ENCODE peak calls at places on chromosomes 16 and 17, in ten cellular contexts. E, J, N, B, T, W, D, P, Y and S are unnamed samples.

GRCh38 chr17:48633266-48633816 is 7.2 kb upstream of the HOXB9 start:
- DNase-seq in N (no peak), T (no peak), B (no peak), E (no peak), W (no peak), J (no peak), D (no peak), Y (no peak), P (no peak), S (peak)

GRCh38 chr16:28304214-28304613 is 11.9 kb downstream of the SBK1 start:
- DNase-seq in D (no peak), Y (peak), B (no peak), W (no peak), P (no peak), T (no peak), J (no peak), E (no peak), N (no peak), S (no peak)

GRCh38 chr17:75853410-75853809 is 1.7 kb downstream of the WBP2 start:
- DNase-seq in N (no peak), P (no peak), B (no peak), E (no peak), D (no peak), Y (no peak), J (peak), T (no peak), W (no peak), S (no peak)

GRCh38 chr17:79231766-79232287 is 157.2 kb downstream of the ENGASE start:
- DNase-seq in J (no peak), T (no peak), Y (no peak), W (no peak), B (no peak), N (no peak), P (no peak), D (no peak), E (no peak), S (no peak)

GRCh38 chr17:371583-371982 is 19.0 kb upstream of the RPH3AL start:
- DNase-seq in D (no peak), Y (no peak), N (no peak), B (no peak), E (no peak), P (no peak), J (no peak), T (no peak), W (no peak), S (no peak)

GRCh38 chr16:1394367-1394951 is 20.0 kb downstream of the UNKL start:
- DNase-seq in J (no peak), E (no peak), W (no peak), D (no peak), P (no peak), N (no peak), T (no peak), B (no peak), Y (no peak), S (no peak)

GRCh38 chr17:50199211-50199633 is 2.2 kb downstream of the COL1A1 start:
- DNase-seq in W (no peak), D (no peak), T (no peak), P (no peak), E (no peak), B (no peak), N (no peak), J (no peak), Y (no peak), S (no peak)

GRCh38 chr17:81394377-81394747 is 895 bp upstream of the BAHCC1 start:
- DNase-seq in N (no peak), J (no peak), B (no peak), W (no peak), E (no peak), T (no peak), P (no peak), Y (no peak), D (no peak), S (no peak)

GRCh38 chr17:78343433-78344201 is 16.3 kb downstream of the SOCS3 start:
- DNase-seq in P (no peak), W (no peak), J (peak), N (no peak), Y (no peak), B (no peak), T (peak), E (no peak), D (no peak), S (no peak)

GRCh38 chr17:4463818-4464501 is 30.2 kb downstream of the SPNS3 start:
- DNase-seq in J (no peak), E (no peak), N (peak), W (no peak), D (peak), T (no peak), Y (no peak), P (no peak), B (no peak), S (no peak)

GRCh38 chr17:82228842-82229685 is at the start of gene SLC16A3:
- DNase-seq in B (no peak), J (no peak), T (peak), D (peak), P (peak), W (no peak), N (no peak), Y (peak), E (peak), S (peak)

GRCh38 chr16:7055443-7055842 is 277.2 kb upstream of the RBFOX1 start:
- DNase-seq in B (no peak), W (no peak), E (no peak), P (no peak), T (no peak), D (no peak), Y (no peak), N (no peak), J (no peak), S (no peak)

GRCh38 chr17:58249270-58250133 is 11.1 kb downstream of the LPO start:
- DNase-seq in B (peak), W (no peak), N (peak), P (peak), T (peak), E (peak), J (no peak), D (peak), Y (peak), S (peak)

GRCh38 chr16:30005341-30006094 is 5.3 kb downstream of the DOC2A start:
- DNase-seq in W (no peak), N (peak), J (no peak), Y (peak), E (peak), B (no peak), T (peak), P (peak), D (no peak), S (no peak)

GRCh38 chr17:67212716-67213417 is 32.1 kb downstream of the HELZ start:
- DNase-seq in B (peak), P (no peak), Y (no peak), W (no peak), T (no peak), E (no peak), D (no peak), J (peak), N (no peak), S (no peak)

GRCh38 chr16:24151482-24151939 is 104.6 kb upstream of the CACNG3 start:
- DNase-seq in E (no peak), P (no peak), J (no peak), N (no peak), T (no peak), D (no peak), B (no peak), Y (peak), W (no peak), S (no peak)

GRCh38 chr17:37131064-37131463 is 182.3 kb downstream of the AATF start:
- DNase-seq in D (no peak), Y (no peak), N (no peak), T (no peak), W (no peak), E (no peak), B (no peak), J (no peak), P (no peak), S (no peak)

GRCh38 chr16:74169687-74170522 is 126.7 kb upstream of the PSMD7 start:
- DNase-seq in W (no peak), T (no peak), Y (no peak), E (peak), B (peak), J (no peak), P (no peak), D (no peak), N (no peak), S (no peak)

GRCh38 chr16:72474511-72475123 is 302.7 kb upstream of the PMFBP1 start:
- DNase-seq in J (peak), T (no peak), E (no peak), Y (no peak), W (no peak), D (no peak), N (no peak), P (no peak), B (peak), S (no peak)

GRCh38 chr17:59298512-59298911 is 32.9 kb upstream of the YPEL2 start:
- DNase-seq in D (no peak), E (no peak), J (peak), Y (no peak), N (no peak), P (no peak), T (no peak), B (no peak), W (no peak), S (no peak)

GRCh38 chr16:25635449-25635848 is 56.3 kb upstream of the HS3ST4 start:
- DNase-seq in B (no peak), Y (no peak), T (no peak), D (no peak), J (no peak), E (no peak), W (no peak), N (no peak), P (no peak), S (no peak)

GRCh38 chr17:47684535-47685193 is 9.3 kb upstream of the TBKBP1 start:
- DNase-seq in B (no peak), D (no peak), E (no peak), N (no peak), P (no peak), J (no peak), T (no peak), W (no peak), Y (no peak), S (no peak)